ENCODE peak calls at places on chromosomes 11 and 22, in four cellular contexts. One of them, this sample, is unnamed.

GRCh38 chr11:64438986-64439771 is 80.2 kb downstream of the RPS6KA4 start:
- DNase-seq in kidney tubule cell: no peak
- DNase-seq in substantia nigra: no peak
- DNase-seq in GM03348: no peak
- DNase-seq in this sample: no peak

GRCh38 chr22:39239561-39240423 is 5.0 kb downstream of the PDGFB start:
- DNase-seq in kidney tubule cell: peak
- DNase-seq in GM03348: no peak
- DNase-seq in substantia nigra: no peak
- DNase-seq in this sample: peak

GRCh38 chr22:39184586-39185577 is 32.4 kb upstream of the CBX7 start:
- DNase-seq in kidney tubule cell: peak
- DNase-seq in substantia nigra: no peak
- DNase-seq in GM03348: peak
- DNase-seq in this sample: peak

GRCh38 chr11:32297629-32298028 is 137.7 kb downstream of the WT1 start:
- DNase-seq in GM03348: peak
- DNase-seq in substantia nigra: no peak
- DNase-seq in kidney tubule cell: peak
- DNase-seq in this sample: peak

GRCh38 chr11:2120359-2121100 is 18.7 kb downstream of the IGF2 start:
- DNase-seq in kidney tubule cell: no peak
- DNase-seq in substantia nigra: no peak
- DNase-seq in GM03348: no peak
- DNase-seq in this sample: no peak

GRCh38 chr11:96313163-96313562 is 29.8 kb downstream of the MAML2 start:
- DNase-seq in kidney tubule cell: no peak
- DNase-seq in substantia nigra: no peak
- DNase-seq in GM03348: no peak
- DNase-seq in this sample: no peak

GRCh38 chr11:8913961-8914660 is 3.1 kb downstream of the AKIP1 start:
- DNase-seq in kidney tubule cell: peak
- DNase-seq in substantia nigra: no peak
- DNase-seq in GM03348: peak
- DNase-seq in this sample: peak

GRCh38 chr22:30717331-30717921 is 22.8 kb downstream of the OSBP2 start:
- DNase-seq in substantia nigra: no peak
- DNase-seq in GM03348: peak
- DNase-seq in kidney tubule cell: peak
- DNase-seq in this sample: peak

GRCh38 chr22:29328566-29329500 is 13.3 kb upstream of the RASL10A start:
- DNase-seq in GM03348: no peak
- DNase-seq in substantia nigra: no peak
- DNase-seq in kidney tubule cell: no peak
- DNase-seq in this sample: no peak

GRCh38 chr11:3026803-3027202 is 30.4 kb downstream of the CARS1 start:
- DNase-seq in substantia nigra: no peak
- DNase-seq in kidney tubule cell: no peak
- DNase-seq in GM03348: no peak
- DNase-seq in this sample: no peak

GRCh38 chr11:57432714-57433163 is 5.8 kb upstream of the SLC43A3 start:
- DNase-seq in GM03348: no peak
- DNase-seq in substantia nigra: no peak
- DNase-seq in kidney tubule cell: peak
- DNase-seq in this sample: no peak

GRCh38 chr11:72751293-72752087 is 718 bp downstream of the ARAP1 start:
- DNase-seq in substantia nigra: no peak
- DNase-seq in GM03348: peak
- DNase-seq in kidney tubule cell: no peak
- DNase-seq in this sample: no peak

GRCh38 chr11:36326524-36327419 is 30.7 kb downstream of the PRR5L start:
- DNase-seq in substantia nigra: no peak
- DNase-seq in GM03348: no peak
- DNase-seq in kidney tubule cell: no peak
- DNase-seq in this sample: no peak

GRCh38 chr11:114049050-114049449 is 10.5 kb upstream of the ZBTB16 start:
- DNase-seq in kidney tubule cell: no peak
- DNase-seq in GM03348: no peak
- DNase-seq in substantia nigra: no peak
- DNase-seq in this sample: no peak

GRCh38 chr22:27405672-27406388 is 395.7 kb downstream of the MN1 start:
- DNase-seq in GM03348: peak
- DNase-seq in substantia nigra: peak
- DNase-seq in kidney tubule cell: peak
- DNase-seq in this sample: peak

GRCh38 chr22:21102659-21103267 is 57.0 kb downstream of the LRRC74B start:
- DNase-seq in kidney tubule cell: peak
- DNase-seq in substantia nigra: peak
- DNase-seq in GM03348: peak
- DNase-seq in this sample: peak

GRCh38 chr11:1222491-1223345 is at the start of gene MUC5B:
- DNase-seq in kidney tubule cell: no peak
- DNase-seq in substantia nigra: no peak
- DNase-seq in GM03348: no peak
- DNase-seq in this sample: no peak

GRCh38 chr11:612201-612960 is 3.4 kb downstream of the IRF7 start:
- DNase-seq in GM03348: no peak
- DNase-seq in substantia nigra: no peak
- DNase-seq in kidney tubule cell: peak
- DNase-seq in this sample: no peak

GRCh38 chr11:72575533-72576170 is 98.6 kb downstream of the PDE2A start:
- DNase-seq in kidney tubule cell: no peak
- DNase-seq in substantia nigra: no peak
- DNase-seq in GM03348: no peak
- DNase-seq in this sample: no peak

GRCh38 chr11:59680287-59681154 is 11.7 kb upstream of the PATL1 start:
- DNase-seq in substantia nigra: no peak
- DNase-seq in kidney tubule cell: peak
- DNase-seq in GM03348: peak
- DNase-seq in this sample: peak

GRCh38 chr11:74345420-74345819 is 34.0 kb upstream of the P4HA3 start:
- DNase-seq in substantia nigra: no peak
- DNase-seq in GM03348: no peak
- DNase-seq in kidney tubule cell: no peak
- DNase-seq in this sample: no peak

GRCh38 chr11:9265211-9266131 is at the start of gene DENND5A:
- DNase-seq in GM03348: peak
- DNase-seq in substantia nigra: peak
- DNase-seq in kidney tubule cell: peak
- DNase-seq in this sample: peak

GRCh38 chr11:7520011-7520942 is 6.5 kb downstream of the PPFIBP2 start:
- DNase-seq in kidney tubule cell: no peak
- DNase-seq in GM03348: no peak
- DNase-seq in substantia nigra: no peak
- DNase-seq in this sample: no peak

GRCh38 chr22:45626198-45626651 is 45.4 kb upstream of the ATXN10 start:
- DNase-seq in substantia nigra: no peak
- DNase-seq in kidney tubule cell: peak
- DNase-seq in GM03348: no peak
- DNase-seq in this sample: peak

GRCh38 chr22:50606126-50606525 is 5.5 kb downstream of the MAPK8IP2 start:
- DNase-seq in substantia nigra: no peak
- DNase-seq in kidney tubule cell: no peak
- DNase-seq in GM03348: no peak
- DNase-seq in this sample: no peak